ENCODE peak calls at places on chromosome 19, in seven cellular contexts. W is esophagus squamous epithelium, B is endothelial cell of umbilical vein, N is thyroid gland, V is tibial nerve, Q is stomach, F is breast epithelium. A is an unnamed sample. For H3K27me3, the result is how much of the 10 kb centered on the place peaks cover.

GRCh38 chr19:10418281-10419199 is 1.8 kb upstream of the PDE4A start:
- DNase-seq in W (no peak), B (no peak), N (no peak), V (no peak), Q (no peak), F (no peak), A (no peak)

GRCh38 chr19:2546128-2547032 is 70.5 kb downstream of the GADD45B start:
- DNase-seq in W (no peak), B (peak), N (peak), V (peak), Q (peak), F (peak), A (peak)

GRCh38 chr19:38713227-38713649 is 31.0 kb downstream of the CAPN12 start:
- DNase-seq in W (no peak), B (no peak), N (no peak), V (peak), Q (peak), F (no peak), A (peak)

GRCh38 chr19:4089400-4089908 is 22.8 kb upstream of the ZBTB7A start:
- DNase-seq in W (no peak), B (no peak), N (no peak), V (no peak), Q (no peak), F (no peak), A (peak)

GRCh38 chr19:38512277-38512676 is 78.8 kb downstream of the RYR1 start:
- DNase-seq in W (no peak), B (no peak), N (no peak), V (no peak), Q (no peak), F (no peak), A (no peak)

GRCh38 chr19:8361921-8362793 is 1.8 kb upstream of the ANGPTL4 start:
- DNase-seq in W (no peak), B (peak), N (peak), V (peak), Q (peak), F (peak), A (peak)

GRCh38 chr19:17041994-17042393 is 15.4 kb upstream of the CPAMD8 start:
- DNase-seq in W (no peak), B (peak), N (no peak), V (no peak), Q (no peak), F (no peak), A (peak)

GRCh38 chr19:11540642-11541041 is 2.0 kb downstream of the CNN1 start:
- DNase-seq in W (no peak), B (no peak), N (no peak), V (no peak), Q (no peak), F (peak), A (no peak)

GRCh38 chr19:12052571-12053169 is at the start of gene ZNF878:
- DNase-seq in W (no peak), B (peak), N (peak), V (peak), Q (peak), F (peak), A (peak)

GRCh38 chr19:47004012-47004465 is 15.6 kb upstream of the NPAS1 start:
- DNase-seq in W (no peak), B (no peak), N (no peak), V (no peak), Q (no peak), F (no peak), A (no peak)

DNA sequence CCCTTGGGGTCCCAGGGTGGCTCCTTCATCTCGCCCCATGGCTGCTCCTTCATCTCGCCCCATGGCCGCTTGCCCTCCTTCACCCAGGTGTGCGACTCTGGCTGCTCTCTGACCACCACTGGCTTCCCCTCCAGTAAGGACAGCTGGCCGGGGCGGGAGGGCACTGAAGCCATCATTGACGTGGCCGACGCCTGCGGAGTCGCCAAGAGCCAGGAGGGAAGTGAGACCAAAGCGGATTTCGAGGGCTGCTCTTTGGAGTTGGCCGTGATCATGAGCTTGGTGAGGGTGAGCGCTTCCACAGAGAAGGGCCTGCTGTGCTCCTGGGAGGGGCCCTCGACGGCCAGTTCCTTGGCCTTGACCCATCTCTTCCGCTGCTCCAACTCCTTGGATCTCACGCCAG is 4.0 kb upstream of the COX6B2 start:
- DNase-seq in W (no peak), B (no peak), N (no peak), V (no peak), Q (no peak), F (no peak), A (no peak)
- H3K27me3 ChIP-seq in W (under half), B (under half), N (under half), V (under half), Q (half or more), F (under half), A (under half)

GRCh38 chr19:5154799-5155426 is 185.7 kb downstream of the PTPRS start:
- DNase-seq in W (no peak), B (no peak), N (no peak), V (no peak), Q (no peak), F (no peak), A (no peak)

GRCh38 chr19:5152013-5152763 is 183.3 kb downstream of the KDM4B start:
- DNase-seq in W (no peak), B (no peak), N (no peak), V (no peak), Q (no peak), F (no peak), A (no peak)

GRCh38 chr19:5152767-5153532 is 184.0 kb downstream of the KDM4B start:
- DNase-seq in W (no peak), B (no peak), N (no peak), V (no peak), Q (no peak), F (no peak), A (no peak)

GRCh38 chr19:5154129-5154798 is 185.4 kb downstream of the KDM4B start:
- DNase-seq in W (no peak), B (no peak), N (peak), V (no peak), Q (peak), F (no peak), A (no peak)

GRCh38 chr19:5153601-5154128 is 184.8 kb downstream of the KDM4B start:
- DNase-seq in W (no peak), B (no peak), N (no peak), V (no peak), Q (no peak), F (no peak), A (no peak)
- TF ChIP-seq POLR2A in W (no peak), B (no peak), N (no peak), V (no peak), Q (no peak), F (no peak), A (no peak)

GRCh38 chr19:29529646-29530548 is 4.1 kb downstream of the VSTM2B start:
- DNase-seq in W (no peak), B (no peak), N (no peak), V (no peak), Q (no peak), F (no peak), A (peak)

GRCh38 chr19:29531458-29532025 is 5.7 kb downstream of the VSTM2B start:
- DNase-seq in W (no peak), B (no peak), N (no peak), V (no peak), Q (no peak), F (no peak), A (peak)

GRCh38 chr19:29528946-29529645 is 3.3 kb downstream of the VSTM2B start:
- DNase-seq in W (no peak), B (no peak), N (no peak), V (no peak), Q (no peak), F (no peak), A (no peak)

GRCh38 chr19:29532097-29532496 is 6.3 kb downstream of the VSTM2B start:
- DNase-seq in W (no peak), B (no peak), N (no peak), V (no peak), Q (peak), F (no peak), A (no peak)

GRCh38 chr19:29530549-29531457 is 5.0 kb downstream of the VSTM2B start:
- DNase-seq in W (no peak), B (no peak), N (no peak), V (no peak), Q (no peak), F (no peak), A (no peak)
- H3K27me3 ChIP-seq in W (under half), B (under half), N (under half), V (half or more), Q (half or more), F (under half), A (half or more)

DNA sequence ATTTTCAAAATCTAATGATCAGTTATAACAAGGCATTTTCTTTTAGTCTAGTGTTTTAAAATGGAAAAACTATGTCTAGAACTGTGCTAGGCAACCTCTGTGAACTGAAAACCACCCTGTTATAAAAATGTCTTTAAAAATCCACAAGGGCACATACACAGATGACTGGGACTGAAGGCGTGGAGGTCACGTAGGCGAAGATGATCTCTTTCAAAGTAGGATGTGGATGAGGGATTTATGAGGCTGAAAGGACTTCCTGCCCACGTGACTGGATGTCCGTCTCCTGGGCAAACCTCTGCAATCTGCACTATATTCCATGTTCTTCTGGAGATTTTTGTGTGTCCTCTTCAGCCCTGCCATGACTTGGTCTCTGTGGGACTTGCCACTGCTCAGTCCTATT is 84.2 kb upstream of the ZNF536 start:
- DNase-seq in W (no peak), B (no peak), N (no peak), V (no peak), Q (no peak), F (no peak), A (no peak)
- TF ChIP-seq POLR2A in W (no peak), B (no peak), N (no peak), V (no peak), Q (no peak), F (no peak), A (no peak)

GRCh38 chr19:55352746-55353145 is 1.8 kb downstream of the COX6B2 start:
- DNase-seq in W (no peak), B (no peak), N (no peak), V (no peak), Q (no peak), F (no peak), A (no peak)
- H3K27me3 ChIP-seq in W (under half), B (under half), N (under half), V (half or more), Q (half or more), F (under half), A (under half)

A was measured in heart left ventricle.